ENCODE peak calls at places on chromosomes 7 and 10, in four cellular contexts. O is CD4-positive, alpha-beta memory T cell; Q is GM23248; T is sigmoid colon. J is an unnamed sample. For H3K9me3, the result is how much of the 10 kb centered on the place peaks cover.

GRCh38 chr7:22853138-22853537 is 30.5 kb upstream of the TOMM7 start:
- DNase-seq in O (no peak), T (no peak), Q (no peak), J (no peak)

GRCh38 chr10:96665306-96665705 is 55.0 kb downstream of the PIK3AP1 start:
- DNase-seq in T (no peak), O (no peak), Q (peak), J (no peak)

GRCh38 chr10:88243847-88244730 is 339.0 kb downstream of the RNLS start:
- DNase-seq in T (no peak), Q (no peak), O (no peak), J (no peak)

GRCh38 chr10:103645141-103646054 is 151.9 kb downstream of the NEURL1 start:
- DNase-seq in T (peak), O (no peak), Q (peak), J (no peak)

GRCh38 chr7:155104913-155105312 is 34.8 kb downstream of the HTR5A start:
- DNase-seq in T (no peak), O (no peak), Q (no peak), J (no peak)

GRCh38 chr10:8230887-8231286 is 176.4 kb downstream of the GATA3 start:
- DNase-seq in Q (no peak), T (no peak), O (no peak), J (no peak)

GRCh38 chr10:27192284-27192683 is 37.1 kb downstream of the MASTL start:
- DNase-seq in Q (peak), T (no peak), O (no peak), J (no peak)

GRCh38 chr7:126803060-126803665 is 449.6 kb downstream of the GRM8 start:
- DNase-seq in Q (peak), O (peak), T (no peak), J (peak)

GRCh38 chr10:132357286-132358058 is 25.5 kb downstream of the LRRC27 start:
- DNase-seq in Q (no peak), T (peak), O (no peak), J (no peak)

GRCh38 chr10:34016541-34016940 is 682.1 kb upstream of the NRP1 start:
- DNase-seq in O (no peak), T (no peak), Q (no peak), J (no peak)

GRCh38 chr7:57769131-57769530 is 319.2 kb downstream of the ZNF716 start:
- DNase-seq in T (no peak), Q (no peak), O (no peak), J (no peak)
- H3K9me3 ChIP-seq in T (under half), Q (under half), O (under half), J (under half)

GRCh38 chr7:145123502-145123901 is 287.6 kb upstream of the TPK1 start:
- DNase-seq in Q (no peak), T (no peak), O (no peak), J (no peak)
- H3K9me3 ChIP-seq in Q (under half), T (under half), O (under half), J (under half)

GRCh38 chr10:109187677-109188076 is 735.6 kb downstream of the XPNPEP1 start:
- DNase-seq in Q (no peak), O (no peak), T (no peak), J (no peak)

GRCh38 chr10:109178576-109178975 is 744.7 kb downstream of the XPNPEP1 start:
- DNase-seq in T (no peak), O (no peak), Q (no peak), J (no peak)

GRCh38 chr10:109183366-109183765 is 739.9 kb downstream of the XPNPEP1 start:
- DNase-seq in T (no peak), O (no peak), Q (peak), J (no peak)
- H3K9me3 ChIP-seq in T (under half), O (under half), Q (under half), J (under half)

DNA sequence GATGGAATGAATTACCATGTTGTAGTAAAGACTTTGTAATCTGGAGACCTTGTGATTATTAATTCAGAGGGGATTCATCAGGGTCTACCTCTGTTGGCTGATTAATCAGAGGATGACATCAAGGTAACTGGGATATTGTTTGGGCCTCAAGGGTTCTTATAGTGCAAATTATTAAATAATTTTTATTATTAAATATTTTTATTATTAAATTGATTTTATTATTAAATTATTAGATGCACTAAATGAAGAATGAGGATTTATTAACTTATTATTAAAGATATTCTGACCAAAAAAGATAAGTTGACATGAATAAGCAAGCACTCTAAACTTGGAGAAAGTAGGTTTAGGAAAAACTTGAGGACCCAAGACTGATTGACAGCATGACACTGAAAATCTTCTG is 661.7 kb downstream of the NRG3 start:
- DNase-seq in T (no peak), O (no peak), Q (no peak), J (no peak)
- H3K9me3 ChIP-seq in T (under half), O (under half), Q (under half), J (under half)

GRCh38 chr7:158310924-158311713 is 276.5 kb downstream of the PTPRN2 start:
- DNase-seq in Q (no peak), O (no peak), T (no peak), J (no peak)
- H3K9me3 ChIP-seq in Q (under half), O (under half), T (under half), J (under half)

GRCh38 chr7:158246272-158246959 is 341.2 kb downstream of the PTPRN2 start:
- DNase-seq in O (no peak), Q (no peak), T (no peak), J (no peak)

GRCh38 chr7:158247758-158248487 is 339.7 kb downstream of the PTPRN2 start:
- DNase-seq in T (peak), Q (no peak), O (no peak), J (no peak)

GRCh38 chr7:158246960-158247673 is 340.5 kb downstream of the PTPRN2 start:
- DNase-seq in O (no peak), Q (no peak), T (peak), J (no peak)

GRCh38 chr7:158249692-158250091 is 337.9 kb downstream of the PTPRN2 start:
- DNase-seq in T (no peak), Q (no peak), O (no peak), J (no peak)

DNA sequence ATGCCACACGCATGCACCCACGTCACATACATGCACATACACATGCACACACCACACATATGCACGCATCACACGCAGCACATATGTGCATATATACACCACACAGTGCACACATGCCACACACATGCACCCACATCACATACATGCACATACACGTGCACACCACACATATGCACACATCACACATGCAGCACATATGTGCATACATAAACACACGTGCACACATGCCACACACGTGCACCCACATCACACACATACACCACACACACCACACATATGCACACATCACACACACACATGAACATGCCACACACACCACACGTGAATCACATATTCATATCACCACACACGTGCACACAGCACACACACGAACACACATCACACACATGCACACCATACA is 338.8 kb downstream of the PTPRN2 start:
- DNase-seq in T (no peak), O (no peak), Q (no peak), J (no peak)
- H3K9me3 ChIP-seq in T (under half), O (under half), Q (under half), J (under half)

GRCh38 chr7:157782041-157782440 is 445.2 kb downstream of the DNAJB6 start:
- DNase-seq in O (no peak), Q (no peak), T (no peak), J (no peak)
- H3K9me3 ChIP-seq in O (under half), Q (under half), T (under half), J (under half)

DNA sequence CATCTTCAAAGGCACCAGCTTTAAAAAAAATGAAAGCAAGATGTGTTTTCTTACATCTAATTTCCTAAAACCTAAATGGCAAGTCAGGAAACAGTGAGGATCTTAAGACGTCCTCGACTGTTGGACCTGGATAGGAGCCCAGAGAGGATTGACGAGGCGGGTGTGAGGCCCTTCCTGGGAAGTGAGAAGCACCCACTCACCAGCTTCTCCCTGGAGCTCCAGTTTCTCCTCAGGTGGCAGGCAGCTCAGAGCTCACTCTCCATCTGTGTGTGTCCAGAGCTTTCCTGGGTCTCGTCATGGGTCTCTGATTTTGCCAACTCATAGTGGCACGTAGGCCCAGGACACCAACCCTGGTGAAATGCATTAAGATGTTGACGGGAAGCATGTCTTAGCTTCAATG is 613.9 kb upstream of the AUTS2 start:
- DNase-seq in Q (no peak), T (peak), O (no peak), J (no peak)
- H3K9me3 ChIP-seq in Q (under half), T (under half), O (under half), J (under half)